ENCODE peak calls at places on chromosomes 12 and 14, in eight cellular contexts. Z is stimulated activated CD4-positive, alpha-beta T cell treated with anti-CD3 and anti-CD28 coated beads, Interleukin-1b, Interleukin-23, amount 100 ng/mL, for 1 hour; X is CD8-positive, alpha-beta T cell; M is NCI-H774; H is mesothelial cell of epicardium; O is GM20000; E is ACHN; P is psoas muscle. C is an unnamed sample.

GRCh38 chr12:49019435-49020317 is 1.1 kb upstream of the PRKAG1 start:
- DNase-seq in E (peak; percentile 82), M (no peak), H (no peak), Z (no peak), X (no peak), P (no peak), O (peak; percentile 71), C (peak; percentile 36)

GRCh38 chr12:3363608-3364007 is 127.4 kb upstream of the PRMT8 start:
- DNase-seq in O (no peak), X (no peak), H (no peak), Z (no peak), M (no peak), P (no peak), E (no peak), C (no peak)

GRCh38 chr14:37594238-37594915 is 672 bp downstream of the FOXA1 start:
- DNase-seq in H (peak; percentile 56), O (no peak), M (peak; percentile 85), P (no peak), X (no peak), Z (no peak), E (peak; percentile 77), C (peak; percentile 48)

GRCh38 chr12:132030367-132031038 is 80.8 kb downstream of the EP400 start:
- DNase-seq in Z (no peak), M (no peak), E (no peak), O (no peak), H (no peak), X (no peak), P (no peak), C (no peak)

GRCh38 chr12:87274594-87275245 is 754.5 kb downstream of the C12orf50 start:
- DNase-seq in H (no peak), M (no peak), P (no peak), O (no peak), E (peak; percentile 62), Z (no peak), X (no peak), C (peak; percentile 15)

GRCh38 chr12:45234134-45234865 is 18.4 kb downstream of the ANO6 start:
- DNase-seq in P (peak; percentile 38), E (peak; percentile 96), O (no peak), M (no peak), Z (no peak), H (no peak), X (no peak), C (peak; percentile 91)

GRCh38 chr12:121441555-121441954 is 41.6 kb downstream of the RNF34 start:
- DNase-seq in Z (no peak), P (no peak), X (no peak), H (no peak), O (no peak), E (no peak), M (no peak), C (no peak)

GRCh38 chr12:63318313-63318712 is 167.3 kb upstream of the AVPR1A start:
- DNase-seq in X (no peak), M (no peak), E (no peak), O (no peak), Z (no peak), P (no peak), H (no peak), C (no peak)

GRCh38 chr14:71165121-71165574 is 257.9 kb downstream of the PCNX1 start:
- DNase-seq in H (no peak), M (no peak), P (peak; percentile 15), O (no peak), E (no peak), X (no peak), Z (no peak), C (no peak)

GRCh38 chr12:666766-667308 is 3.6 kb upstream of the NINJ2 start:
- DNase-seq in Z (no peak), X (no peak), P (no peak), M (no peak), O (no peak), H (no peak), E (no peak), C (peak; percentile 60)

GRCh38 chr12:97235102-97235501 is 227.5 kb upstream of the RMST start:
- DNase-seq in E (no peak), Z (no peak), X (no peak), P (no peak), H (no peak), O (no peak), M (no peak), C (no peak)

GRCh38 chr14:77158175-77158908 is 16.8 kb upstream of the ZDHHC22 start:
- DNase-seq in X (no peak), E (peak; percentile 45), M (no peak), O (no peak), H (no peak), Z (no peak), P (peak; percentile 53), C (no peak)

GRCh38 chr14:72366619-72367018 is 434.4 kb downstream of the RGS6 start:
- DNase-seq in H (no peak), M (no peak), E (no peak), P (no peak), O (no peak), X (no peak), Z (no peak), C (no peak)

GRCh38 chr12:15037091-15037723 is 64.4 kb downstream of the PDE6H start:
- DNase-seq in O (no peak), M (no peak), Z (no peak), X (no peak), E (no peak), P (no peak), H (no peak), C (no peak)

GRCh38 chr12:39574785-39575497 is 44.7 kb downstream of the ABCD2 start:
- DNase-seq in M (no peak), X (no peak), H (no peak), P (no peak), Z (no peak), E (no peak), O (no peak), C (no peak)

GRCh38 chr14:32561520-32561919 is 232.4 kb downstream of the AKAP6 start:
- DNase-seq in E (no peak), M (no peak), X (no peak), P (no peak), O (no peak), Z (no peak), H (no peak), C (no peak)

GRCh38 chr12:111685322-111685810 is 390 bp downstream of the BRAP start:
- DNase-seq in X (peak; percentile 1), E (peak; percentile 51), M (no peak), H (no peak), Z (no peak), P (no peak), O (no peak), C (peak; percentile 15)

GRCh38 chr12:51820721-51821422 is 27.6 kb downstream of the FIGNL2 start:
- DNase-seq in O (peak; percentile 64), E (no peak), X (peak; percentile 78), Z (peak; percentile 35), M (peak; percentile 85), P (peak; percentile 64), H (peak; percentile 66), C (no peak)

GRCh38 chr14:90419200-90419599 is 22.4 kb downstream of the CALM1 start:
- DNase-seq in H (no peak), P (peak; percentile 78), O (no peak), Z (no peak), E (peak; percentile 90), X (no peak), M (no peak), C (peak; percentile 53)

GRCh38 chr12:125315771-125316170 is 250.5 kb downstream of the AACS start:
- DNase-seq in H (no peak), O (no peak), M (no peak), Z (no peak), P (no peak), E (no peak), X (no peak), C (no peak)

GRCh38 chr14:68894802-68895201 is 84.3 kb downstream of the ACTN1 start:
- DNase-seq in H (no peak), Z (no peak), X (no peak), E (no peak), O (no peak), P (no peak), M (no peak), C (no peak)

GRCh38 chr12:67593041-67593870 is 55.3 kb upstream of the DYRK2 start:
- DNase-seq in X (no peak), H (peak; percentile 23), M (peak; percentile 77), P (no peak), O (no peak), E (peak; percentile 22), Z (no peak), C (peak; percentile 45)

GRCh38 chr12:121128908-121129704 is 3.6 kb upstream of the P2RX7 start:
- DNase-seq in X (peak; percentile 65), Z (peak; percentile 52), M (peak; percentile 78), E (peak; percentile 33), P (peak; percentile 76), H (no peak), O (peak; percentile 81), C (peak; percentile 95)

GRCh38 chr12:90622431-90622830 is 332.5 kb downstream of the CCER1 start:
- DNase-seq in X (no peak), H (no peak), Z (no peak), E (peak; percentile 24), O (no peak), P (no peak), M (no peak), C (no peak)

GRCh38 chr12:132172619-132173018 is 28.4 kb downstream of the NOC4L start:
- DNase-seq in Z (no peak), O (no peak), P (no peak), E (no peak), H (no peak), M (no peak), X (no peak), C (no peak)

GRCh38 chr12:55720894-55721444 is 776 bp downstream of the RDH5 start:
- DNase-seq in P (peak; percentile 90), H (no peak), Z (no peak), M (no peak), O (no peak), E (peak; percentile 97), X (no peak), C (peak; percentile 76)

GRCh38 chr12:56803750-56804149 is 40.6 kb downstream of the HSD17B6 start:
- DNase-seq in O (no peak), X (no peak), P (peak; percentile 20), H (no peak), M (no peak), Z (no peak), E (no peak), C (no peak)

GRCh38 chr14:59570122-59570521 is 6.5 kb downstream of the CCDC175 start:
- DNase-seq in H (no peak), P (no peak), M (no peak), O (no peak), E (no peak), X (no peak), Z (no peak), C (no peak)

GRCh38 chr14:102474934-102475333 is 34.6 kb downstream of the ANKRD9 start:
- DNase-seq in O (no peak), M (no peak), Z (no peak), X (no peak), E (no peak), P (peak; percentile 85), H (no peak), C (no peak)

GRCh38 chr12:99253068-99253467 is 394.5 kb upstream of the GARIN6 start:
- DNase-seq in E (peak; percentile 47), M (no peak), P (no peak), X (no peak), O (no peak), H (no peak), Z (no peak), C (no peak)

GRCh38 chr14:22471545-22472121 is 117.4 kb downstream of the DAD1 start:
- DNase-seq in E (no peak), M (no peak), X (no peak), Z (no peak), P (no peak), O (no peak), H (no peak), C (peak; percentile 70)

GRCh38 chr14:104113631-104114420 is 24.6 kb upstream of the KIF26A start:
- DNase-seq in Z (no peak), O (no peak), P (peak; percentile 10), H (peak; percentile 14), M (no peak), X (no peak), E (no peak), C (no peak)

GRCh38 chr12:12282761-12283160 is 15.9 kb upstream of the LRP6 start:
- DNase-seq in Z (no peak), H (no peak), E (peak; percentile 35), O (no peak), M (no peak), X (no peak), P (no peak), C (peak; percentile 74)

GRCh38 chr14:104970231-104971068 is 7.7 kb downstream of the AHNAK2 start:
- DNase-seq in H (no peak), M (no peak), X (no peak), E (peak; percentile 79), Z (no peak), O (no peak), P (peak; percentile 85), C (peak; percentile 36)